ENCODE peak calls at places on chromosomes 1 and 21, in nine cellular contexts. One of them, this sample, is unnamed.
A peak's percentile ranks its signal among the peaks of the same experiment; 100 is the strongest.

GRCh38 chr21:46092026-46092764 is 5.7 kb upstream of the COL6A2 start:
- DNase-seq in activated CD4-positive, alpha-beta T cell treated with anti-CD3 and anti-CD28 coated beads, Interleukin-2, amount 50 U/mL, for 48 hours: no peak
- DNase-seq in fibroblast of lung: peak; percentile 99
- DNase-seq in naive thymus-derived CD4-positive, alpha-beta T cell: no peak
- DNase-seq in hippocampal formation: no peak
- DNase-seq in right cardiac atrium: peak; percentile 82
- DNase-seq in stimulated activated CD4-positive, alpha-beta T cell treated with anti-CD3 and anti-CD28 coated beads, Interleukin-15, amount 100 ng/mL, for 1 hour: no peak
- DNase-seq in globus pallidus: no peak
- DNase-seq in activated CD8-positive, alpha-beta T cell treated with anti-CD3 and anti-CD28 coated beads, Interleukin-2, amount 10 ng/mL, durations not matched to agents 7 days and 5 days: peak; percentile 13
- DNase-seq in this sample: peak; percentile 60

GRCh38 chr1:151289991-151290708 is 8.1 kb downstream of the ZNF687 start:
- DNase-seq in fibroblast of lung: no peak
- DNase-seq in hippocampal formation: no peak
- DNase-seq in activated CD8-positive, alpha-beta T cell treated with anti-CD3 and anti-CD28 coated beads, Interleukin-2, amount 10 ng/mL, durations not matched to agents 7 days and 5 days: no peak
- DNase-seq in activated CD4-positive, alpha-beta T cell treated with anti-CD3 and anti-CD28 coated beads, Interleukin-2, amount 50 U/mL, for 48 hours: no peak
- DNase-seq in right cardiac atrium: no peak
- DNase-seq in naive thymus-derived CD4-positive, alpha-beta T cell: no peak
- DNase-seq in stimulated activated CD4-positive, alpha-beta T cell treated with anti-CD3 and anti-CD28 coated beads, Interleukin-15, amount 100 ng/mL, for 1 hour: no peak
- DNase-seq in globus pallidus: no peak
- DNase-seq in this sample: no peak

GRCh38 chr1:201127755-201128455 is 921 bp upstream of the ASCL5 start:
- DNase-seq in naive thymus-derived CD4-positive, alpha-beta T cell: no peak
- DNase-seq in activated CD8-positive, alpha-beta T cell treated with anti-CD3 and anti-CD28 coated beads, Interleukin-2, amount 10 ng/mL, durations not matched to agents 7 days and 5 days: no peak
- DNase-seq in hippocampal formation: no peak
- DNase-seq in globus pallidus: no peak
- DNase-seq in activated CD4-positive, alpha-beta T cell treated with anti-CD3 and anti-CD28 coated beads, Interleukin-2, amount 50 U/mL, for 48 hours: no peak
- DNase-seq in fibroblast of lung: peak; percentile 78
- DNase-seq in right cardiac atrium: peak; percentile 15
- DNase-seq in stimulated activated CD4-positive, alpha-beta T cell treated with anti-CD3 and anti-CD28 coated beads, Interleukin-15, amount 100 ng/mL, for 1 hour: no peak
- DNase-seq in this sample: no peak

GRCh38 chr1:234777850-234778214 is 167.9 kb upstream of the IRF2BP2 start:
- DNase-seq in naive thymus-derived CD4-positive, alpha-beta T cell: no peak
- DNase-seq in hippocampal formation: no peak
- DNase-seq in activated CD4-positive, alpha-beta T cell treated with anti-CD3 and anti-CD28 coated beads, Interleukin-2, amount 50 U/mL, for 48 hours: no peak
- DNase-seq in activated CD8-positive, alpha-beta T cell treated with anti-CD3 and anti-CD28 coated beads, Interleukin-2, amount 10 ng/mL, durations not matched to agents 7 days and 5 days: no peak
- DNase-seq in right cardiac atrium: no peak
- DNase-seq in fibroblast of lung: no peak
- DNase-seq in globus pallidus: no peak
- DNase-seq in stimulated activated CD4-positive, alpha-beta T cell treated with anti-CD3 and anti-CD28 coated beads, Interleukin-15, amount 100 ng/mL, for 1 hour: no peak
- DNase-seq in this sample: no peak

GRCh38 chr1:106515375-106515774 is 541.1 kb upstream of the PRMT6 start:
- DNase-seq in fibroblast of lung: no peak
- DNase-seq in hippocampal formation: no peak
- DNase-seq in activated CD4-positive, alpha-beta T cell treated with anti-CD3 and anti-CD28 coated beads, Interleukin-2, amount 50 U/mL, for 48 hours: no peak
- DNase-seq in activated CD8-positive, alpha-beta T cell treated with anti-CD3 and anti-CD28 coated beads, Interleukin-2, amount 10 ng/mL, durations not matched to agents 7 days and 5 days: no peak
- DNase-seq in right cardiac atrium: no peak
- DNase-seq in naive thymus-derived CD4-positive, alpha-beta T cell: no peak
- DNase-seq in globus pallidus: no peak
- DNase-seq in stimulated activated CD4-positive, alpha-beta T cell treated with anti-CD3 and anti-CD28 coated beads, Interleukin-15, amount 100 ng/mL, for 1 hour: no peak
- DNase-seq in this sample: no peak

GRCh38 chr1:169108897-169109560 is 2.5 kb downstream of the ATP1B1 start:
- DNase-seq in fibroblast of lung: peak; percentile 52
- DNase-seq in globus pallidus: peak; percentile 83
- DNase-seq in activated CD8-positive, alpha-beta T cell treated with anti-CD3 and anti-CD28 coated beads, Interleukin-2, amount 10 ng/mL, durations not matched to agents 7 days and 5 days: no peak
- DNase-seq in activated CD4-positive, alpha-beta T cell treated with anti-CD3 and anti-CD28 coated beads, Interleukin-2, amount 50 U/mL, for 48 hours: no peak
- DNase-seq in hippocampal formation: peak; percentile 56
- DNase-seq in stimulated activated CD4-positive, alpha-beta T cell treated with anti-CD3 and anti-CD28 coated beads, Interleukin-15, amount 100 ng/mL, for 1 hour: no peak
- DNase-seq in naive thymus-derived CD4-positive, alpha-beta T cell: no peak
- DNase-seq in right cardiac atrium: peak; percentile 57
- DNase-seq in this sample: peak; percentile 21

GRCh38 chr1:10508511-10508951 is 33.8 kb downstream of the PEX14 start:
- DNase-seq in hippocampal formation: no peak
- DNase-seq in activated CD8-positive, alpha-beta T cell treated with anti-CD3 and anti-CD28 coated beads, Interleukin-2, amount 10 ng/mL, durations not matched to agents 7 days and 5 days: no peak
- DNase-seq in activated CD4-positive, alpha-beta T cell treated with anti-CD3 and anti-CD28 coated beads, Interleukin-2, amount 50 U/mL, for 48 hours: no peak
- DNase-seq in right cardiac atrium: no peak
- DNase-seq in stimulated activated CD4-positive, alpha-beta T cell treated with anti-CD3 and anti-CD28 coated beads, Interleukin-15, amount 100 ng/mL, for 1 hour: no peak
- DNase-seq in fibroblast of lung: peak; percentile 63
- DNase-seq in globus pallidus: no peak
- DNase-seq in naive thymus-derived CD4-positive, alpha-beta T cell: no peak
- DNase-seq in this sample: no peak

GRCh38 chr1:70093250-70093975 is 112.0 kb downstream of the LRRC40 start:
- DNase-seq in stimulated activated CD4-positive, alpha-beta T cell treated with anti-CD3 and anti-CD28 coated beads, Interleukin-15, amount 100 ng/mL, for 1 hour: no peak
- DNase-seq in globus pallidus: no peak
- DNase-seq in right cardiac atrium: no peak
- DNase-seq in activated CD4-positive, alpha-beta T cell treated with anti-CD3 and anti-CD28 coated beads, Interleukin-2, amount 50 U/mL, for 48 hours: no peak
- DNase-seq in activated CD8-positive, alpha-beta T cell treated with anti-CD3 and anti-CD28 coated beads, Interleukin-2, amount 10 ng/mL, durations not matched to agents 7 days and 5 days: no peak
- DNase-seq in fibroblast of lung: no peak
- DNase-seq in naive thymus-derived CD4-positive, alpha-beta T cell: no peak
- DNase-seq in hippocampal formation: no peak
- DNase-seq in this sample: no peak

GRCh38 chr1:188295157-188295556 is 1466.4 kb downstream of the PLA2G4A start:
- DNase-seq in right cardiac atrium: no peak
- DNase-seq in hippocampal formation: no peak
- DNase-seq in globus pallidus: no peak
- DNase-seq in activated CD8-positive, alpha-beta T cell treated with anti-CD3 and anti-CD28 coated beads, Interleukin-2, amount 10 ng/mL, durations not matched to agents 7 days and 5 days: no peak
- DNase-seq in stimulated activated CD4-positive, alpha-beta T cell treated with anti-CD3 and anti-CD28 coated beads, Interleukin-15, amount 100 ng/mL, for 1 hour: no peak
- DNase-seq in fibroblast of lung: no peak
- DNase-seq in activated CD4-positive, alpha-beta T cell treated with anti-CD3 and anti-CD28 coated beads, Interleukin-2, amount 50 U/mL, for 48 hours: no peak
- DNase-seq in naive thymus-derived CD4-positive, alpha-beta T cell: no peak
- DNase-seq in this sample: no peak

GRCh38 chr1:185453496-185454192 is 136.6 kb upstream of the IVNS1ABP start:
- DNase-seq in activated CD4-positive, alpha-beta T cell treated with anti-CD3 and anti-CD28 coated beads, Interleukin-2, amount 50 U/mL, for 48 hours: no peak
- DNase-seq in activated CD8-positive, alpha-beta T cell treated with anti-CD3 and anti-CD28 coated beads, Interleukin-2, amount 10 ng/mL, durations not matched to agents 7 days and 5 days: no peak
- DNase-seq in fibroblast of lung: peak; percentile 83
- DNase-seq in globus pallidus: no peak
- DNase-seq in hippocampal formation: no peak
- DNase-seq in stimulated activated CD4-positive, alpha-beta T cell treated with anti-CD3 and anti-CD28 coated beads, Interleukin-15, amount 100 ng/mL, for 1 hour: no peak
- DNase-seq in naive thymus-derived CD4-positive, alpha-beta T cell: no peak
- DNase-seq in right cardiac atrium: no peak
- DNase-seq in this sample: no peak

GRCh38 chr1:155591770-155592169 is 18.2 kb upstream of the MSTO1 start:
- DNase-seq in globus pallidus: peak; percentile 59
- DNase-seq in activated CD4-positive, alpha-beta T cell treated with anti-CD3 and anti-CD28 coated beads, Interleukin-2, amount 50 U/mL, for 48 hours: no peak
- DNase-seq in hippocampal formation: no peak
- DNase-seq in activated CD8-positive, alpha-beta T cell treated with anti-CD3 and anti-CD28 coated beads, Interleukin-2, amount 10 ng/mL, durations not matched to agents 7 days and 5 days: peak; percentile 57
- DNase-seq in naive thymus-derived CD4-positive, alpha-beta T cell: peak; percentile 71
- DNase-seq in fibroblast of lung: peak; percentile 47
- DNase-seq in right cardiac atrium: no peak
- DNase-seq in stimulated activated CD4-positive, alpha-beta T cell treated with anti-CD3 and anti-CD28 coated beads, Interleukin-15, amount 100 ng/mL, for 1 hour: no peak
- DNase-seq in this sample: no peak

GRCh38 chr1:45018599-45019230 is 6.7 kb downstream of the UROD start:
- DNase-seq in naive thymus-derived CD4-positive, alpha-beta T cell: peak; percentile 70
- DNase-seq in activated CD8-positive, alpha-beta T cell treated with anti-CD3 and anti-CD28 coated beads, Interleukin-2, amount 10 ng/mL, durations not matched to agents 7 days and 5 days: peak; percentile 73
- DNase-seq in right cardiac atrium: peak; percentile 56
- DNase-seq in hippocampal formation: peak; percentile 32
- DNase-seq in globus pallidus: peak; percentile 49
- DNase-seq in activated CD4-positive, alpha-beta T cell treated with anti-CD3 and anti-CD28 coated beads, Interleukin-2, amount 50 U/mL, for 48 hours: peak; percentile 74
- DNase-seq in stimulated activated CD4-positive, alpha-beta T cell treated with anti-CD3 and anti-CD28 coated beads, Interleukin-15, amount 100 ng/mL, for 1 hour: peak; percentile 31
- DNase-seq in fibroblast of lung: peak; percentile 64
- DNase-seq in this sample: no peak

GRCh38 chr1:156709031-156709430 is 3.6 kb upstream of the CRABP2 start:
- DNase-seq in stimulated activated CD4-positive, alpha-beta T cell treated with anti-CD3 and anti-CD28 coated beads, Interleukin-15, amount 100 ng/mL, for 1 hour: no peak
- DNase-seq in hippocampal formation: no peak
- DNase-seq in right cardiac atrium: no peak
- DNase-seq in globus pallidus: no peak
- DNase-seq in naive thymus-derived CD4-positive, alpha-beta T cell: no peak
- DNase-seq in activated CD8-positive, alpha-beta T cell treated with anti-CD3 and anti-CD28 coated beads, Interleukin-2, amount 10 ng/mL, durations not matched to agents 7 days and 5 days: no peak
- DNase-seq in fibroblast of lung: no peak
- DNase-seq in activated CD4-positive, alpha-beta T cell treated with anti-CD3 and anti-CD28 coated beads, Interleukin-2, amount 50 U/mL, for 48 hours: no peak
- DNase-seq in this sample: no peak

GRCh38 chr21:29376556-29376955 is 77.8 kb downstream of the BACH1 start:
- DNase-seq in stimulated activated CD4-positive, alpha-beta T cell treated with anti-CD3 and anti-CD28 coated beads, Interleukin-15, amount 100 ng/mL, for 1 hour: peak; percentile 5
- DNase-seq in activated CD8-positive, alpha-beta T cell treated with anti-CD3 and anti-CD28 coated beads, Interleukin-2, amount 10 ng/mL, durations not matched to agents 7 days and 5 days: peak; percentile 71
- DNase-seq in right cardiac atrium: peak; percentile 79
- DNase-seq in hippocampal formation: no peak
- DNase-seq in activated CD4-positive, alpha-beta T cell treated with anti-CD3 and anti-CD28 coated beads, Interleukin-2, amount 50 U/mL, for 48 hours: peak; percentile 57
- DNase-seq in naive thymus-derived CD4-positive, alpha-beta T cell: peak; percentile 41
- DNase-seq in fibroblast of lung: no peak
- DNase-seq in globus pallidus: peak; percentile 16
- DNase-seq in this sample: no peak

GRCh38 chr1:186102107-186102506 is 272.9 kb downstream of the TPR start:
- DNase-seq in fibroblast of lung: no peak
- DNase-seq in globus pallidus: no peak
- DNase-seq in activated CD8-positive, alpha-beta T cell treated with anti-CD3 and anti-CD28 coated beads, Interleukin-2, amount 10 ng/mL, durations not matched to agents 7 days and 5 days: no peak
- DNase-seq in activated CD4-positive, alpha-beta T cell treated with anti-CD3 and anti-CD28 coated beads, Interleukin-2, amount 50 U/mL, for 48 hours: no peak
- DNase-seq in stimulated activated CD4-positive, alpha-beta T cell treated with anti-CD3 and anti-CD28 coated beads, Interleukin-15, amount 100 ng/mL, for 1 hour: no peak
- DNase-seq in right cardiac atrium: no peak
- DNase-seq in naive thymus-derived CD4-positive, alpha-beta T cell: no peak
- DNase-seq in hippocampal formation: no peak
- DNase-seq in this sample: no peak

GRCh38 chr1:233569636-233570035 is 44.3 kb upstream of the KCNK1 start:
- DNase-seq in naive thymus-derived CD4-positive, alpha-beta T cell: no peak
- DNase-seq in stimulated activated CD4-positive, alpha-beta T cell treated with anti-CD3 and anti-CD28 coated beads, Interleukin-15, amount 100 ng/mL, for 1 hour: no peak
- DNase-seq in fibroblast of lung: peak; percentile 32
- DNase-seq in hippocampal formation: no peak
- DNase-seq in globus pallidus: no peak
- DNase-seq in right cardiac atrium: no peak
- DNase-seq in activated CD8-positive, alpha-beta T cell treated with anti-CD3 and anti-CD28 coated beads, Interleukin-2, amount 10 ng/mL, durations not matched to agents 7 days and 5 days: no peak
- DNase-seq in activated CD4-positive, alpha-beta T cell treated with anti-CD3 and anti-CD28 coated beads, Interleukin-2, amount 50 U/mL, for 48 hours: no peak
- DNase-seq in this sample: no peak

GRCh38 chr1:8317647-8318360 is at the start of gene SLC45A1:
- DNase-seq in naive thymus-derived CD4-positive, alpha-beta T cell: peak; percentile 79
- DNase-seq in activated CD4-positive, alpha-beta T cell treated with anti-CD3 and anti-CD28 coated beads, Interleukin-2, amount 50 U/mL, for 48 hours: peak; percentile 82
- DNase-seq in fibroblast of lung: peak; percentile 68
- DNase-seq in globus pallidus: peak; percentile 75
- DNase-seq in stimulated activated CD4-positive, alpha-beta T cell treated with anti-CD3 and anti-CD28 coated beads, Interleukin-15, amount 100 ng/mL, for 1 hour: peak; percentile 57
- DNase-seq in right cardiac atrium: peak; percentile 95
- DNase-seq in activated CD8-positive, alpha-beta T cell treated with anti-CD3 and anti-CD28 coated beads, Interleukin-2, amount 10 ng/mL, durations not matched to agents 7 days and 5 days: peak; percentile 79
- DNase-seq in hippocampal formation: peak; percentile 61
- DNase-seq in this sample: peak; percentile 85

GRCh38 chr1:80251591-80251990 is 1245.1 kb upstream of the ADGRL4 start:
- DNase-seq in right cardiac atrium: no peak
- DNase-seq in hippocampal formation: no peak
- DNase-seq in activated CD8-positive, alpha-beta T cell treated with anti-CD3 and anti-CD28 coated beads, Interleukin-2, amount 10 ng/mL, durations not matched to agents 7 days and 5 days: no peak
- DNase-seq in activated CD4-positive, alpha-beta T cell treated with anti-CD3 and anti-CD28 coated beads, Interleukin-2, amount 50 U/mL, for 48 hours: no peak
- DNase-seq in globus pallidus: no peak
- DNase-seq in naive thymus-derived CD4-positive, alpha-beta T cell: no peak
- DNase-seq in fibroblast of lung: no peak
- DNase-seq in stimulated activated CD4-positive, alpha-beta T cell treated with anti-CD3 and anti-CD28 coated beads, Interleukin-15, amount 100 ng/mL, for 1 hour: no peak
- DNase-seq in this sample: no peak

GRCh38 chr1:115153966-115154557 is 64.8 kb upstream of the TSPAN2 start:
- DNase-seq in activated CD8-positive, alpha-beta T cell treated with anti-CD3 and anti-CD28 coated beads, Interleukin-2, amount 10 ng/mL, durations not matched to agents 7 days and 5 days: no peak
- DNase-seq in right cardiac atrium: no peak
- DNase-seq in activated CD4-positive, alpha-beta T cell treated with anti-CD3 and anti-CD28 coated beads, Interleukin-2, amount 50 U/mL, for 48 hours: no peak
- DNase-seq in stimulated activated CD4-positive, alpha-beta T cell treated with anti-CD3 and anti-CD28 coated beads, Interleukin-15, amount 100 ng/mL, for 1 hour: no peak
- DNase-seq in fibroblast of lung: no peak
- DNase-seq in hippocampal formation: no peak
- DNase-seq in naive thymus-derived CD4-positive, alpha-beta T cell: no peak
- DNase-seq in globus pallidus: no peak
- DNase-seq in this sample: no peak

GRCh38 chr1:27327964-27328363 is 6.0 kb downstream of the TMEM222 start:
- DNase-seq in activated CD4-positive, alpha-beta T cell treated with anti-CD3 and anti-CD28 coated beads, Interleukin-2, amount 50 U/mL, for 48 hours: no peak
- DNase-seq in right cardiac atrium: peak; percentile 26
- DNase-seq in hippocampal formation: no peak
- DNase-seq in globus pallidus: no peak
- DNase-seq in naive thymus-derived CD4-positive, alpha-beta T cell: no peak
- DNase-seq in stimulated activated CD4-positive, alpha-beta T cell treated with anti-CD3 and anti-CD28 coated beads, Interleukin-15, amount 100 ng/mL, for 1 hour: no peak
- DNase-seq in fibroblast of lung: no peak
- DNase-seq in activated CD8-positive, alpha-beta T cell treated with anti-CD3 and anti-CD28 coated beads, Interleukin-2, amount 10 ng/mL, durations not matched to agents 7 days and 5 days: no peak
- DNase-seq in this sample: no peak

GRCh38 chr1:89125571-89126233 is at the start of gene GBP2:
- DNase-seq in globus pallidus: peak; percentile 30
- DNase-seq in stimulated activated CD4-positive, alpha-beta T cell treated with anti-CD3 and anti-CD28 coated beads, Interleukin-15, amount 100 ng/mL, for 1 hour: no peak
- DNase-seq in right cardiac atrium: peak; percentile 50
- DNase-seq in hippocampal formation: no peak
- DNase-seq in activated CD4-positive, alpha-beta T cell treated with anti-CD3 and anti-CD28 coated beads, Interleukin-2, amount 50 U/mL, for 48 hours: peak; percentile 15
- DNase-seq in activated CD8-positive, alpha-beta T cell treated with anti-CD3 and anti-CD28 coated beads, Interleukin-2, amount 10 ng/mL, durations not matched to agents 7 days and 5 days: peak; percentile 35
- DNase-seq in naive thymus-derived CD4-positive, alpha-beta T cell: peak; percentile 47
- DNase-seq in fibroblast of lung: peak; percentile 85
- DNase-seq in this sample: no peak

GRCh38 chr1:43121251-43121650 is 50.8 kb downstream of the EBNA1BP2 start:
- DNase-seq in hippocampal formation: no peak
- DNase-seq in naive thymus-derived CD4-positive, alpha-beta T cell: no peak
- DNase-seq in fibroblast of lung: no peak
- DNase-seq in stimulated activated CD4-positive, alpha-beta T cell treated with anti-CD3 and anti-CD28 coated beads, Interleukin-15, amount 100 ng/mL, for 1 hour: no peak
- DNase-seq in activated CD4-positive, alpha-beta T cell treated with anti-CD3 and anti-CD28 coated beads, Interleukin-2, amount 50 U/mL, for 48 hours: no peak
- DNase-seq in right cardiac atrium: no peak
- DNase-seq in activated CD8-positive, alpha-beta T cell treated with anti-CD3 and anti-CD28 coated beads, Interleukin-2, amount 10 ng/mL, durations not matched to agents 7 days and 5 days: no peak
- DNase-seq in globus pallidus: no peak
- DNase-seq in this sample: no peak